ENCODE peak calls at places on chromosomes 3 and 15, in four cellular contexts. One of them, this sample, is unnamed.

GRCh38 chr15:29268706-29269484 is 727 bp downstream of the NSMCE3 start:
- DNase-seq in K562: peak; percentile 35
- DNase-seq in PC-3: peak; percentile 8
- DNase-seq in H9: peak; percentile 57
- DNase-seq in this sample: peak; percentile 62

GRCh38 chr3:13173186-13173585 is 100.0 kb upstream of the IQSEC1 start:
- DNase-seq in K562: no peak
- DNase-seq in PC-3: no peak
- DNase-seq in H9: no peak
- DNase-seq in this sample: no peak

GRCh38 chr3:13378155-13378554 is 42.0 kb downstream of the NUP210 start:
- DNase-seq in K562: no peak
- DNase-seq in PC-3: no peak
- DNase-seq in H9: no peak
- DNase-seq in this sample: no peak

GRCh38 chr3:45067941-45068340 is 41.8 kb downstream of the CLEC3B start:
- DNase-seq in K562: no peak
- DNase-seq in PC-3: no peak
- DNase-seq in H9: no peak
- DNase-seq in this sample: no peak

GRCh38 chr3:138921316-138922292 is 25.3 kb downstream of the FOXL2 start:
- DNase-seq in K562: no peak
- DNase-seq in PC-3: peak; percentile 83
- DNase-seq in H9: no peak
- DNase-seq in this sample: no peak

GRCh38 chr3:5016218-5017161 is 37.3 kb downstream of the BHLHE40 start:
- DNase-seq in K562: peak; percentile 79
- DNase-seq in PC-3: peak; percentile 75
- DNase-seq in H9: no peak
- DNase-seq in this sample: peak; percentile 57

GRCh38 chr3:117873236-117873635 is 1161.4 kb downstream of the IGSF11 start:
- DNase-seq in K562: no peak
- DNase-seq in PC-3: no peak
- DNase-seq in H9: no peak
- DNase-seq in this sample: peak; percentile 74

GRCh38 chr3:4936982-4937614 is 42.1 kb upstream of the BHLHE40 start:
- DNase-seq in K562: no peak
- DNase-seq in PC-3: no peak
- DNase-seq in H9: no peak
- DNase-seq in this sample: no peak

GRCh38 chr3:120177151-120177550 is 82.9 kb upstream of the GSK3B start:
- DNase-seq in K562: no peak
- DNase-seq in PC-3: peak; percentile 93
- DNase-seq in H9: peak; percentile 50
- DNase-seq in this sample: peak; percentile 63

GRCh38 chr3:128173849-128174248 is 20.6 kb downstream of the EEFSEC start:
- DNase-seq in K562: no peak
- DNase-seq in PC-3: no peak
- DNase-seq in H9: peak; percentile 56
- DNase-seq in this sample: no peak

GRCh38 chr3:81765425-81765824 is 4.0 kb upstream of the GBE1 start:
- DNase-seq in K562: no peak
- DNase-seq in PC-3: no peak
- DNase-seq in H9: no peak
- DNase-seq in this sample: no peak

GRCh38 chr3:182568756-182569155 is 224.5 kb upstream of the ATP11B start:
- DNase-seq in K562: no peak
- DNase-seq in PC-3: no peak
- DNase-seq in H9: no peak
- DNase-seq in this sample: no peak

GRCh38 chr3:46865546-46865945 is 2.3 kb upstream of the MYL3 start:
- DNase-seq in K562: no peak
- DNase-seq in PC-3: no peak
- DNase-seq in H9: no peak
- DNase-seq in this sample: peak; percentile 7

GRCh38 chr3:183210862-183211341 is 42.2 kb upstream of the B3GNT5 start:
- DNase-seq in K562: no peak
- DNase-seq in PC-3: peak; percentile 36
- DNase-seq in H9: no peak
- DNase-seq in this sample: no peak

GRCh38 chr3:197953881-197954280 is 3.9 kb downstream of the RPL35A start:
- DNase-seq in K562: no peak
- DNase-seq in PC-3: no peak
- DNase-seq in H9: no peak
- DNase-seq in this sample: no peak

GRCh38 chr3:52055537-52056351 is 627 bp downstream of the DUSP7 start:
- DNase-seq in K562: peak; percentile 45
- DNase-seq in PC-3: peak; percentile 51
- DNase-seq in H9: peak; percentile 71
- DNase-seq in this sample: peak; percentile 82

GRCh38 chr3:52053307-52054304 is 2.8 kb downstream of the DUSP7 start:
- DNase-seq in K562: no peak
- DNase-seq in PC-3: peak; percentile 49
- DNase-seq in H9: no peak
- DNase-seq in this sample: no peak

GRCh38 chr3:52052831-52053306 is 3.5 kb downstream of the DUSP7 start:
- DNase-seq in K562: peak; percentile 50
- DNase-seq in PC-3: peak; percentile 76
- DNase-seq in H9: peak; percentile 87
- DNase-seq in this sample: peak; percentile 97

GRCh38 chr3:52056521-52056967 is at the start of gene DUSP7:
- DNase-seq in K562: peak; percentile 73
- DNase-seq in PC-3: peak; percentile 82
- DNase-seq in H9: peak; percentile 58
- DNase-seq in this sample: peak; percentile 93

GRCh38 chr3:52054689-52055511 is 1.5 kb downstream of the DUSP7 start:
- DNase-seq in K562: peak; percentile 31
- DNase-seq in PC-3: no peak
- DNase-seq in H9: peak; percentile 40
- DNase-seq in this sample: no peak
- H3K4me1 ChIP-seq in K562: peaks cover 19% of the 10 kb centered on the region
- H3K4me1 ChIP-seq in PC-3: peaks cover 40% of the 10 kb centered on the region
- H3K4me1 ChIP-seq in H9: peaks cover 5% of the 10 kb centered on the region
- H3K4me1 ChIP-seq in this sample: peaks cover 19% of the 10 kb centered on the region

GRCh38 chr15:85761635-85762034 is 33.1 kb downstream of the KLHL25 start:
- DNase-seq in K562: no peak
- DNase-seq in PC-3: no peak
- DNase-seq in H9: no peak
- DNase-seq in this sample: no peak
- H3K4me1 ChIP-seq in K562: no peaks in the 10 kb centered on the region
- H3K4me1 ChIP-seq in PC-3: no peaks in the 10 kb centered on the region
- H3K4me1 ChIP-seq in H9: no peaks in the 10 kb centered on the region
- H3K4me1 ChIP-seq in this sample: peaks cover 19% of the 10 kb centered on the region

GRCh38 chr15:36784717-36785116 is 205.3 kb downstream of the CDIN1 start:
- DNase-seq in K562: no peak
- DNase-seq in PC-3: no peak
- DNase-seq in H9: no peak
- DNase-seq in this sample: no peak
- H3K4me1 ChIP-seq in K562: no peaks in the 10 kb centered on the region
- H3K4me1 ChIP-seq in PC-3: no peaks in the 10 kb centered on the region
- H3K4me1 ChIP-seq in H9: no peaks in the 10 kb centered on the region
- H3K4me1 ChIP-seq in this sample: no peaks in the 10 kb centered on the region

DNA sequence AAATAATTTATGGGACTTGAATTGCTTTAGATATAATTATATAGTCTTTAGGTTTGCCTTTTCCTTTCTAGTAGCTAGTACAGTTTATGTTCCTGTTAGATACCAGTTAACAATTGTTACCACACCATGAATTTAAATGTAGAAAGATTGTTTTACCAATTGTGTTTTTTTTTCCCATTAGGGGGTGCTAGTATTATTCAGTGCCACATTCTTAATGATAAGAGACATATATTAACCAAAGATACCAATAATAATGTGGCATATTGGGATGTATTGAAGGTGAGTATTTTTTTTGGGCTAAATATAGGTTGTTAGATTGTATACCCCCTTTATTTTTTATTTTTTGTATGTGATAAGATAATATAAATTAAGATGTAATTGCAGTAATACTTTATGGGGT is 27.7 kb downstream of the WDR48 start:
- DNase-seq in K562: no peak
- DNase-seq in PC-3: no peak
- DNase-seq in H9: no peak
- DNase-seq in this sample: no peak
- H3K4me1 ChIP-seq in K562: no peaks in the 10 kb centered on the region
- H3K4me1 ChIP-seq in PC-3: no peaks in the 10 kb centered on the region
- H3K4me1 ChIP-seq in H9: no peaks in the 10 kb centered on the region
- H3K4me1 ChIP-seq in this sample: no peaks in the 10 kb centered on the region

GRCh38 chr15:60421544-60421943 is 23.8 kb upstream of the ANXA2 start:
- DNase-seq in K562: no peak
- DNase-seq in PC-3: peak; percentile 86
- DNase-seq in H9: no peak
- DNase-seq in this sample: no peak
- H3K4me1 ChIP-seq in K562: peaks cover 32% of the 10 kb centered on the region
- H3K4me1 ChIP-seq in PC-3: peaks cover 51% of the 10 kb centered on the region
- H3K4me1 ChIP-seq in H9: no peaks in the 10 kb centered on the region
- H3K4me1 ChIP-seq in this sample: no peaks in the 10 kb centered on the region

GRCh38 chr15:74137544-74137920 is 7.1 kb downstream of the ISLR2 start:
- DNase-seq in K562: no peak
- DNase-seq in PC-3: no peak
- DNase-seq in H9: no peak
- DNase-seq in this sample: no peak
- H3K4me1 ChIP-seq in K562: no peaks in the 10 kb centered on the region
- H3K4me1 ChIP-seq in PC-3: peaks cover 16% of the 10 kb centered on the region
- H3K4me1 ChIP-seq in H9: peaks cover 10% of the 10 kb centered on the region
- H3K4me1 ChIP-seq in this sample: peaks cover 4% of the 10 kb centered on the region

GRCh38 chr3:169954142-169954756 is 12.4 kb upstream of the SEC62 start:
- DNase-seq in K562: no peak
- DNase-seq in PC-3: no peak
- DNase-seq in H9: no peak
- DNase-seq in this sample: no peak
- H3K4me1 ChIP-seq in K562: peaks cover 20% of the 10 kb centered on the region
- H3K4me1 ChIP-seq in PC-3: no peaks in the 10 kb centered on the region
- H3K4me1 ChIP-seq in H9: no peaks in the 10 kb centered on the region
- H3K4me1 ChIP-seq in this sample: no peaks in the 10 kb centered on the region